ENCODE peak calls at places on chromosomes 6 and 20, in nine cellular contexts. One of them, this sample, is unnamed.
A peak's percentile ranks its signal among the peaks of the same experiment; 100 is the strongest.

GRCh38 chr6:138405816-138406403 is 1.9 kb downstream of the HEBP2 start:
- DNase-seq in GM23338: no peak
- DNase-seq in Karpas-422: no peak
- DNase-seq in mesenchymal stem cell: no peak
- DNase-seq in fibroblast of lung: no peak
- DNase-seq in mammary epithelial cell: no peak
- DNase-seq in neural progenitor cell: no peak
- DNase-seq in HepG2: no peak
- DNase-seq in GM23248: no peak
- DNase-seq in this sample: no peak

GRCh38 chr6:144140859-144141258 is 9.5 kb upstream of the STX11 start:
- DNase-seq in GM23338: no peak
- DNase-seq in fibroblast of lung: no peak
- DNase-seq in mesenchymal stem cell: no peak
- DNase-seq in neural progenitor cell: no peak
- DNase-seq in mammary epithelial cell: no peak
- DNase-seq in GM23248: no peak
- DNase-seq in Karpas-422: no peak
- DNase-seq in HepG2: no peak
- DNase-seq in this sample: no peak

GRCh38 chr6:17267586-17267985 is 13.6 kb upstream of the RBM24 start:
- DNase-seq in Karpas-422: no peak
- DNase-seq in HepG2: no peak
- DNase-seq in mesenchymal stem cell: no peak
- DNase-seq in fibroblast of lung: no peak
- DNase-seq in GM23338: no peak
- DNase-seq in mammary epithelial cell: no peak
- DNase-seq in GM23248: peak; percentile 12
- DNase-seq in neural progenitor cell: no peak
- DNase-seq in this sample: no peak

GRCh38 chr6:57432162-57432561 is 114.7 kb downstream of the PRIM2 start:
- DNase-seq in HepG2: peak; percentile 3
- DNase-seq in GM23248: peak; percentile 73
- DNase-seq in neural progenitor cell: no peak
- DNase-seq in GM23338: no peak
- DNase-seq in mammary epithelial cell: no peak
- DNase-seq in mesenchymal stem cell: peak; percentile 34
- DNase-seq in Karpas-422: no peak
- DNase-seq in fibroblast of lung: peak; percentile 78
- DNase-seq in this sample: no peak

GRCh38 chr20:47181056-47181862 is 175.2 kb downstream of the ZMYND8 start:
- DNase-seq in Karpas-422: peak; percentile 88
- DNase-seq in mammary epithelial cell: peak; percentile 72
- DNase-seq in fibroblast of lung: peak; percentile 69
- DNase-seq in GM23248: peak; percentile 86
- DNase-seq in HepG2: peak; percentile 92
- DNase-seq in mesenchymal stem cell: peak; percentile 59
- DNase-seq in neural progenitor cell: peak; percentile 36
- DNase-seq in GM23338: peak; percentile 83
- DNase-seq in this sample: peak; percentile 34

GRCh38 chr6:2749972-2750600 is 636 bp downstream of the MYLK4 start:
- DNase-seq in mammary epithelial cell: no peak
- DNase-seq in HepG2: peak; percentile 46
- DNase-seq in mesenchymal stem cell: peak; percentile 68
- DNase-seq in Karpas-422: peak; percentile 90
- DNase-seq in neural progenitor cell: peak; percentile 68
- DNase-seq in fibroblast of lung: peak; percentile 72
- DNase-seq in GM23248: peak; percentile 61
- DNase-seq in GM23338: peak; percentile 71
- DNase-seq in this sample: peak; percentile 69

GRCh38 chr6:41066867-41067304 is 5.3 kb downstream of the OARD1 start:
- DNase-seq in GM23248: peak; percentile 77
- DNase-seq in HepG2: peak; percentile 88
- DNase-seq in mammary epithelial cell: peak; percentile 43
- DNase-seq in mesenchymal stem cell: peak; percentile 77
- DNase-seq in neural progenitor cell: peak; percentile 75
- DNase-seq in GM23338: peak; percentile 86
- DNase-seq in Karpas-422: peak; percentile 83
- DNase-seq in fibroblast of lung: peak; percentile 89
- DNase-seq in this sample: peak; percentile 71

GRCh38 chr20:47241345-47241781 is 115.1 kb downstream of the ZMYND8 start:
- DNase-seq in fibroblast of lung: peak; percentile 99
- DNase-seq in Karpas-422: no peak
- DNase-seq in mammary epithelial cell: no peak
- DNase-seq in GM23248: peak; percentile 61
- DNase-seq in mesenchymal stem cell: peak; percentile 58
- DNase-seq in neural progenitor cell: no peak
- DNase-seq in HepG2: no peak
- DNase-seq in GM23338: no peak
- DNase-seq in this sample: no peak

GRCh38 chr6:48541669-48542068 is 430.7 kb upstream of the PTCHD4 start:
- DNase-seq in Karpas-422: no peak
- DNase-seq in mammary epithelial cell: no peak
- DNase-seq in GM23248: no peak
- DNase-seq in neural progenitor cell: no peak
- DNase-seq in HepG2: no peak
- DNase-seq in mesenchymal stem cell: no peak
- DNase-seq in fibroblast of lung: no peak
- DNase-seq in GM23338: no peak
- DNase-seq in this sample: no peak

GRCh38 chr6:119350202-119351004 is 842 bp upstream of the MAN1A1 start:
- DNase-seq in Karpas-422: no peak
- DNase-seq in fibroblast of lung: peak; percentile 82
- DNase-seq in HepG2: peak; percentile 33
- DNase-seq in GM23248: peak; percentile 90
- DNase-seq in GM23338: peak; percentile 31
- DNase-seq in neural progenitor cell: no peak
- DNase-seq in mesenchymal stem cell: peak; percentile 88
- DNase-seq in mammary epithelial cell: peak; percentile 38
- DNase-seq in this sample: no peak

GRCh38 chr6:34305982-34306702 is 57.3 kb upstream of the SMIM29 start:
- DNase-seq in Karpas-422: no peak
- DNase-seq in neural progenitor cell: no peak
- DNase-seq in HepG2: peak; percentile 42
- DNase-seq in mammary epithelial cell: no peak
- DNase-seq in fibroblast of lung: peak; percentile 52
- DNase-seq in GM23248: no peak
- DNase-seq in GM23338: no peak
- DNase-seq in mesenchymal stem cell: peak; percentile 30
- DNase-seq in this sample: no peak

GRCh38 chr6:122620428-122620827 is 10.2 kb downstream of the PKIB start:
- DNase-seq in fibroblast of lung: no peak
- DNase-seq in mammary epithelial cell: no peak
- DNase-seq in HepG2: no peak
- DNase-seq in Karpas-422: no peak
- DNase-seq in GM23248: no peak
- DNase-seq in neural progenitor cell: no peak
- DNase-seq in GM23338: no peak
- DNase-seq in mesenchymal stem cell: no peak
- DNase-seq in this sample: no peak

GRCh38 chr6:22146581-22147468 is 150.0 kb downstream of the PRL start:
- DNase-seq in HepG2: no peak
- DNase-seq in GM23338: no peak
- DNase-seq in mesenchymal stem cell: no peak
- DNase-seq in mammary epithelial cell: no peak
- DNase-seq in Karpas-422: no peak
- DNase-seq in fibroblast of lung: no peak
- DNase-seq in neural progenitor cell: no peak
- DNase-seq in GM23248: peak; percentile 45
- DNase-seq in this sample: peak; percentile 78

DNA sequence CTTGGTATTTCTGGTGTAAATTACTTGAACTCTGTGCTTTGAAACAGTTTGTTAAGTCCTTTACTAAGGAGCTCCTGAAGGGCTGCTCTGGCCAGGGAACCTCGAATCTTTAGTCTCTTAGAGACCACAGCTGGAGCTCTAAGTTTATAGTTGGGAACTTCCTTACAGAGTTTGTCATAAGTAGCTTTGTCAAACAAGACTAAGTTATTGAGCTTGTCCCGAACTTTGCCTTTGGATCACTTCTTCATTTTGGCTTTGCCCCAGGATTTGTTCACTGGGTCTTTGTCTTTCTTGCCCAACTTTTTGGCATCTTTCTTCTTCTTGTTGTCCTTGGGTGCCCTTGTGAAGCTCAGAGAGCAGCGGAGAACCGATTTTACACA is 64.8 kb downstream of the FAM50B start:
- DNase-seq in neural progenitor cell: no peak
- DNase-seq in Karpas-422: no peak
- DNase-seq in mesenchymal stem cell: peak; percentile 26
- DNase-seq in GM23248: peak; percentile 12
- DNase-seq in fibroblast of lung: peak; percentile 57
- DNase-seq in GM23338: no peak
- DNase-seq in mammary epithelial cell: peak; percentile 9
- DNase-seq in HepG2: peak; percentile 39
- DNase-seq in this sample: no peak
- H3K27ac ChIP-seq in neural progenitor cell: no peak overlapping the region
- H3K27ac ChIP-seq in Karpas-422: no peak overlapping the region
- H3K27ac ChIP-seq in mesenchymal stem cell: no peak overlapping the region
- H3K27ac ChIP-seq in GM23248: peak overlapping the region; percentile 83
- H3K27ac ChIP-seq in fibroblast of lung: no peak overlapping the region
- H3K27ac ChIP-seq in GM23338: no peak overlapping the region
- H3K27ac ChIP-seq in mammary epithelial cell: no peak overlapping the region
- H3K27ac ChIP-seq in HepG2: peak overlapping the region; percentile 94
- H3K27ac ChIP-seq in this sample: no peak overlapping the region

DNA sequence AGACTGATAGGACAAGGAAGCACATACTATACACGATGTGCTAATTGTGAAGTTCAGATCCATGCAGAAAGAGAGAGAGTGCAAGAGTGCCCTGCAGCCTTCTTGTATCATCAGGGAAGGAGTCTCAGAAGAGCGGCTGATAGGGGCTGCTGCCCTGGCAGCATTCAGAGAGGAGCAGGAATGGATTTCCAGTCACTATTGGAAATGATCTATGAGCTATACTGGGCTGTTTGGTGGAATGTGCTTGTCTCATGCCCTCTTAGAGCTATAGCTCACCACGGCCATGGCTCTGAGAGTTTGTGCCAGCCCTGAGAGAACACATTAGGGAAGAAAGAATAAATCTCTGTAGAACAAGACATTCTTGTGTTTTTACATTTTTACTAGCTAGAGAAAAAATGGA is 212.6 kb upstream of the RAB32 start:
- DNase-seq in fibroblast of lung: no peak
- DNase-seq in mesenchymal stem cell: no peak
- DNase-seq in neural progenitor cell: no peak
- DNase-seq in Karpas-422: no peak
- DNase-seq in HepG2: no peak
- DNase-seq in GM23338: no peak
- DNase-seq in GM23248: no peak
- DNase-seq in mammary epithelial cell: no peak
- DNase-seq in this sample: no peak
- H3K4me2 ChIP-seq in fibroblast of lung: no peak overlapping the region
- H3K4me2 ChIP-seq in mesenchymal stem cell: no peak overlapping the region
- H3K4me2 ChIP-seq in neural progenitor cell: no peak overlapping the region
- H3K4me2 ChIP-seq in Karpas-422: no peak overlapping the region
- H3K4me2 ChIP-seq in HepG2: no peak overlapping the region
- H3K4me2 ChIP-seq in GM23338: no peak overlapping the region
- H3K4me2 ChIP-seq in GM23248: no peak overlapping the region
- H3K4me2 ChIP-seq in mammary epithelial cell: no peak overlapping the region
- H3K4me2 ChIP-seq in this sample: no peak overlapping the region

DNA sequence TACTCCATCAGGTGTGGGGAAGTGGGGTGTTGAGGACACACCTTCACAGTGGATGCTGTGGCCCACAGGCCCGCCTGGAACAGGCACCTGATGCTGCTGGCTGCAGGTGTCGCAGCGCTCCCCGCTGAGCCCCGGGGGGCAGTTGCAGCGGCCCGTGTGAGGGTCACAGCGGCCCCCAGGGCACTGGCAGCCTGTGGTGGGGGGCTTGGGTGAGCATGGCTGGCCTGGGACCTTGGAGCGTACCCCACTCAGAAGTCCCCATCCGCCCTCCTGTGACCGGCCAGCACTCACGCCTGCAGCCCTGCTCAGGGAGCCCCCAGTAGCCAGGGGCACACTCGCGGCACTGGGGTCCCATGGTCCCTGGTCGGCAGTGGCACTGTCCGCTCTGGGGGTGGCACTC is 19.2 kb downstream of the ADRM1 start:
- DNase-seq in neural progenitor cell: no peak
- DNase-seq in HepG2: no peak
- DNase-seq in Karpas-422: no peak
- DNase-seq in GM23248: no peak
- DNase-seq in mesenchymal stem cell: no peak
- DNase-seq in fibroblast of lung: no peak
- DNase-seq in GM23338: no peak
- DNase-seq in mammary epithelial cell: no peak
- DNase-seq in this sample: no peak
- H3K27ac ChIP-seq in neural progenitor cell: no peak overlapping the region
- H3K27ac ChIP-seq in HepG2: no peak overlapping the region
- H3K27ac ChIP-seq in Karpas-422: no peak overlapping the region
- H3K27ac ChIP-seq in GM23248: no peak overlapping the region
- H3K27ac ChIP-seq in mesenchymal stem cell: no peak overlapping the region
- H3K27ac ChIP-seq in fibroblast of lung: no peak overlapping the region
- H3K27ac ChIP-seq in GM23338: no peak overlapping the region
- H3K27ac ChIP-seq in mammary epithelial cell: no peak overlapping the region
- H3K27ac ChIP-seq in this sample: no peak overlapping the region

GRCh38 chr20:10111144-10111771 is 76.5 kb downstream of the ANKEF1 start:
- DNase-seq in mesenchymal stem cell: peak; percentile 7
- DNase-seq in neural progenitor cell: no peak
- DNase-seq in GM23338: no peak
- DNase-seq in mammary epithelial cell: no peak
- DNase-seq in GM23248: no peak
- DNase-seq in Karpas-422: no peak
- DNase-seq in fibroblast of lung: no peak
- DNase-seq in HepG2: peak; percentile 15
- DNase-seq in this sample: no peak

GRCh38 chr20:10110151-10110550 is 75.4 kb downstream of the ANKEF1 start:
- DNase-seq in mesenchymal stem cell: no peak
- DNase-seq in HepG2: no peak
- DNase-seq in Karpas-422: no peak
- DNase-seq in fibroblast of lung: no peak
- DNase-seq in neural progenitor cell: no peak
- DNase-seq in GM23248: peak; percentile 44
- DNase-seq in mammary epithelial cell: peak; percentile 85
- DNase-seq in GM23338: no peak
- DNase-seq in this sample: no peak

GRCh38 chr20:10115021-10115420 is 80.2 kb downstream of the ANKEF1 start:
- DNase-seq in neural progenitor cell: no peak
- DNase-seq in Karpas-422: no peak
- DNase-seq in GM23248: peak; percentile 81
- DNase-seq in fibroblast of lung: peak; percentile 86
- DNase-seq in GM23338: no peak
- DNase-seq in mammary epithelial cell: peak; percentile 64
- DNase-seq in HepG2: no peak
- DNase-seq in mesenchymal stem cell: peak; percentile 37
- DNase-seq in this sample: no peak

GRCh38 chr20:10113746-10114145 is 79.0 kb downstream of the ANKEF1 start:
- DNase-seq in GM23338: no peak
- DNase-seq in Karpas-422: no peak
- DNase-seq in HepG2: no peak
- DNase-seq in mammary epithelial cell: peak; percentile 54
- DNase-seq in neural progenitor cell: no peak
- DNase-seq in fibroblast of lung: no peak
- DNase-seq in mesenchymal stem cell: no peak
- DNase-seq in GM23248: peak; percentile 32
- DNase-seq in this sample: no peak

DNA sequence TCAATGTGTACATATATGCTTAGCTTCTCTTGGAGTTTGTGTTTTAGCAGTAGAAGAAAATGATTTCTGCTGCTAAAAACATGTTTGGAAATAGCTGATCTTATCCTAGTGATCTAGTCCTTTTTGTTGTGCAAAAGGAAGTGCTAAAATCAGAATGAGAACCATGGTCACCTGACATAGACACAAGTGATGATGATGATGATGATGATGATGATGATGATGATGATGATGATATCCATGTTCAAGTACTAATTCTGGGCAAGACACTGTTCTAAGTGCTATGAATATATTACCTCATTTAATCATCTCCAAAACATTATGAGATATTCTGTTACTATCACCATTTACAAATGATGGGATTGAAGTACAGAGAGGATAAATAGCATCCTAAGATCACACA is 79.8 kb downstream of the ANKEF1 start:
- DNase-seq in fibroblast of lung: no peak
- DNase-seq in mesenchymal stem cell: no peak
- DNase-seq in HepG2: no peak
- DNase-seq in Karpas-422: no peak
- DNase-seq in neural progenitor cell: no peak
- DNase-seq in GM23248: peak; percentile 7
- DNase-seq in GM23338: no peak
- DNase-seq in mammary epithelial cell: no peak
- DNase-seq in this sample: no peak
- H3K4me2 ChIP-seq in fibroblast of lung: no peak overlapping the region
- H3K4me2 ChIP-seq in mesenchymal stem cell: no peak overlapping the region
- H3K4me2 ChIP-seq in HepG2: no peak overlapping the region
- H3K4me2 ChIP-seq in Karpas-422: no peak overlapping the region
- H3K4me2 ChIP-seq in neural progenitor cell: no peak overlapping the region
- H3K4me2 ChIP-seq in GM23248: no peak overlapping the region
- H3K4me2 ChIP-seq in GM23338: no peak overlapping the region
- H3K4me2 ChIP-seq in mammary epithelial cell: no peak overlapping the region
- H3K4me2 ChIP-seq in this sample: no peak overlapping the region

This sample was measured in DND-41.